ENCODE peak calls at places on chromosomes 11 and 22, in four cellular contexts. C, I, S and E are unnamed samples.

GRCh38 chr11:131544591-131544990 is 174.2 kb downstream of the NTM start:
- DNase-seq in C (no peak), I (no peak), S (no peak), E (no peak)

GRCh38 chr11:36601145-36601544 is 3.1 kb upstream of the RAG2 start:
- DNase-seq in C (no peak), I (no peak), S (no peak), E (no peak)

GRCh38 chr22:46827072-46827780 is 64.8 kb downstream of the TBC1D22A start:
- DNase-seq in C (no peak), I (no peak), S (no peak), E (peak; percentile 46)

GRCh38 chr11:122137081-122137793 is 21.2 kb upstream of the BLID start:
- DNase-seq in C (no peak), I (no peak), S (no peak), E (no peak)

GRCh38 chr11:8292351-8292750 is 28.7 kb upstream of the LMO1 start:
- DNase-seq in C (no peak), I (no peak), S (no peak), E (peak; percentile 61)

GRCh38 chr11:43508511-43508918 is 149.8 kb downstream of the TTC17 start:
- DNase-seq in C (no peak), I (no peak), S (no peak), E (no peak)

GRCh38 chr22:17972385-17973181 is 51.8 kb downstream of the MICAL3 start:
- DNase-seq in C (no peak), I (no peak), S (no peak), E (no peak)

GRCh38 chr11:103631841-103632240 is 404.6 kb upstream of the DDI1 start:
- DNase-seq in C (no peak), I (no peak), S (no peak), E (no peak)

GRCh38 chr22:49534386-49534785 is 293.3 kb downstream of the BRD1 start:
- DNase-seq in C (no peak), I (no peak), S (no peak), E (no peak)